ENCODE peak calls at places on chromosomes 6 and 20, in seven cellular contexts. V is brain microvascular endothelial cell; Q is anterior cingulate cortex; D is effector CD4-positive, alpha-beta T cell; L is T47D; H is NAMALWA; I is body of pancreas. W is an unnamed sample.

GRCh38 chr6:141103246-141103645 is 1029.5 kb upstream of the GJE1 start:
- DNase-seq in V (no peak), L (no peak), I (no peak), H (no peak), Q (no peak), D (no peak), W (no peak)

GRCh38 chr6:37696841-37697735 is 595 bp downstream of the MDGA1 start:
- DNase-seq in V (no peak), H (peak; percentile 41), D (peak; percentile 29), L (no peak), Q (no peak), I (peak; percentile 35), W (no peak)

GRCh38 chr6:32113386-32114352 is 4.5 kb upstream of the TNXB start:
- DNase-seq in H (no peak), V (peak; percentile 91), Q (peak; percentile 16), D (no peak), L (peak; percentile 36), I (peak; percentile 62), W (peak; percentile 94)

GRCh38 chr20:17624070-17624469 is 54.2 kb downstream of the DSTN start:
- DNase-seq in D (no peak), V (no peak), L (no peak), I (peak; percentile 27), Q (no peak), H (no peak), W (peak; percentile 50)

GRCh38 chr6:155538708-155539107 is 83.1 kb upstream of the NOX3 start:
- DNase-seq in H (no peak), V (no peak), D (no peak), Q (no peak), L (no peak), I (no peak), W (no peak)

GRCh38 chr6:1286972-1287600 is 24.8 kb upstream of the FOXQ1 start:
- DNase-seq in L (no peak), Q (no peak), V (peak; percentile 31), D (no peak), H (no peak), I (no peak), W (peak; percentile 85)

GRCh38 chr6:109455161-109455501 is 441 bp downstream of the MICAL1 start:
- DNase-seq in Q (no peak), D (peak; percentile 46), H (peak; percentile 79), V (no peak), I (no peak), L (no peak), W (peak; percentile 84)

GRCh38 chr6:1250489-1251197 is 61.3 kb upstream of the FOXQ1 start:
- DNase-seq in D (no peak), I (no peak), V (no peak), Q (no peak), H (no peak), L (no peak), W (no peak)

GRCh38 chr6:150788135-150788534 is 77.4 kb upstream of the MTHFD1L start:
- DNase-seq in V (no peak), L (no peak), H (no peak), I (no peak), D (no peak), Q (no peak), W (no peak)

GRCh38 chr6:98977606-98978292 is 30.0 kb upstream of the FBXL4 start:
- DNase-seq in I (no peak), Q (no peak), D (no peak), H (no peak), L (no peak), V (no peak), W (no peak)

GRCh38 chr6:79385333-79385732 is 150.9 kb upstream of the HMGN3 start:
- DNase-seq in D (no peak), L (no peak), Q (no peak), V (no peak), H (no peak), I (no peak), W (no peak)

GRCh38 chr20:64222273-64222672 is 33.3 kb upstream of the PCMTD2 start:
- DNase-seq in H (no peak), I (no peak), L (no peak), Q (no peak), D (no peak), V (no peak), W (peak; percentile 85)

GRCh38 chr6:107460074-107460631 is 789 bp upstream of the PDSS2 start:
- DNase-seq in L (no peak), H (no peak), V (no peak), I (no peak), D (no peak), Q (no peak), W (no peak)

W was measured in kidney.